ENCODE peak calls at places on chromosome 18, in seven cellular contexts. One of them, this sample, is unnamed.

GRCh38 chr18:11119962-11120361 is 29.4 kb downstream of the PIEZO2 start:
- DNase-seq in NCI-H460: peak; percentile 21
- DNase-seq in fibroblast of lung: no peak
- DNase-seq in T-helper 1 cell: no peak
- DNase-seq in foreskin melanocyte: no peak
- DNase-seq in hepatocyte: peak; percentile 56
- DNase-seq in stimulated activated naive CD8-positive, alpha-beta T cell treated with anti-CD3 and anti-CD28 coated beads, Interleukin-15, amount 100 ng/mL, for 72 hours: no peak
- DNase-seq in this sample: no peak

GRCh38 chr18:21851327-21851961 is 110.9 kb downstream of the MIB1 start:
- DNase-seq in NCI-H460: peak; percentile 13
- DNase-seq in fibroblast of lung: peak; percentile 50
- DNase-seq in T-helper 1 cell: no peak
- DNase-seq in foreskin melanocyte: no peak
- DNase-seq in hepatocyte: peak; percentile 10
- DNase-seq in stimulated activated naive CD8-positive, alpha-beta T cell treated with anti-CD3 and anti-CD28 coated beads, Interleukin-15, amount 100 ng/mL, for 72 hours: no peak
- DNase-seq in this sample: peak; percentile 49

GRCh38 chr18:55353391-55353790 is 234.6 kb downstream of the TCF4 start:
- DNase-seq in NCI-H460: no peak
- DNase-seq in fibroblast of lung: no peak
- DNase-seq in T-helper 1 cell: no peak
- DNase-seq in foreskin melanocyte: no peak
- DNase-seq in hepatocyte: no peak
- DNase-seq in stimulated activated naive CD8-positive, alpha-beta T cell treated with anti-CD3 and anti-CD28 coated beads, Interleukin-15, amount 100 ng/mL, for 72 hours: no peak
- DNase-seq in this sample: no peak

GRCh38 chr18:38930881-38931753 is 1365.5 kb upstream of the CELF4 start:
- DNase-seq in NCI-H460: no peak
- DNase-seq in fibroblast of lung: no peak
- DNase-seq in T-helper 1 cell: no peak
- DNase-seq in foreskin melanocyte: no peak
- DNase-seq in hepatocyte: no peak
- DNase-seq in stimulated activated naive CD8-positive, alpha-beta T cell treated with anti-CD3 and anti-CD28 coated beads, Interleukin-15, amount 100 ng/mL, for 72 hours: no peak
- DNase-seq in this sample: no peak

GRCh38 chr18:76491436-76491800 is 3.6 kb downstream of the ZNF516 start:
- DNase-seq in NCI-H460: no peak
- DNase-seq in fibroblast of lung: peak; percentile 70
- DNase-seq in T-helper 1 cell: no peak
- DNase-seq in foreskin melanocyte: no peak
- DNase-seq in hepatocyte: peak; percentile 91
- DNase-seq in stimulated activated naive CD8-positive, alpha-beta T cell treated with anti-CD3 and anti-CD28 coated beads, Interleukin-15, amount 100 ng/mL, for 72 hours: peak; percentile 40
- DNase-seq in this sample: peak; percentile 73

GRCh38 chr18:77131100-77131651 is 1.4 kb downstream of the MBP start:
- DNase-seq in NCI-H460: peak; percentile 16
- DNase-seq in fibroblast of lung: peak; percentile 32
- DNase-seq in T-helper 1 cell: no peak
- DNase-seq in foreskin melanocyte: peak; percentile 78
- DNase-seq in hepatocyte: peak; percentile 39
- DNase-seq in stimulated activated naive CD8-positive, alpha-beta T cell treated with anti-CD3 and anti-CD28 coated beads, Interleukin-15, amount 100 ng/mL, for 72 hours: peak; percentile 59
- DNase-seq in this sample: peak; percentile 71

GRCh38 chr18:67456691-67457090 is 59.8 kb downstream of the DSEL start:
- DNase-seq in NCI-H460: no peak
- DNase-seq in fibroblast of lung: peak; percentile 19
- DNase-seq in T-helper 1 cell: no peak
- DNase-seq in foreskin melanocyte: no peak
- DNase-seq in hepatocyte: no peak
- DNase-seq in stimulated activated naive CD8-positive, alpha-beta T cell treated with anti-CD3 and anti-CD28 coated beads, Interleukin-15, amount 100 ng/mL, for 72 hours: no peak
- DNase-seq in this sample: peak; percentile 9

GRCh38 chr18:72878143-72878542 is 10.4 kb upstream of the NETO1 start:
- DNase-seq in NCI-H460: no peak
- DNase-seq in fibroblast of lung: no peak
- DNase-seq in T-helper 1 cell: no peak
- DNase-seq in foreskin melanocyte: no peak
- DNase-seq in hepatocyte: no peak
- DNase-seq in stimulated activated naive CD8-positive, alpha-beta T cell treated with anti-CD3 and anti-CD28 coated beads, Interleukin-15, amount 100 ng/mL, for 72 hours: no peak
- DNase-seq in this sample: no peak

This sample was measured in SK-MEL-5.